ENCODE peak calls at places on chromosomes 1 and 21, in eight cellular contexts. K is adrenal gland, X is GM23248, T is body of pancreas, F is Panc1, O is iPS DF 6.9, E is hepatocyte, N is aorta. B is an unnamed sample. For H3K9me3, the result is how much of the 10 kb centered on the place peaks cover.

GRCh38 chr21:27171704-27172103 is 204.8 kb upstream of the ADAMTS5 start:
- DNase-seq in K (no peak), O (no peak), X (peak), T (no peak), E (no peak), N (no peak), F (no peak), B (no peak)

GRCh38 chr21:37626320-37626719 is 259.7 kb downstream of the DYRK1A start:
- DNase-seq in X (no peak), T (no peak), E (no peak), O (no peak), N (no peak), F (no peak), K (no peak), B (no peak)

GRCh38 chr21:14862794-14863720 is 201.7 kb downstream of the NRIP1 start:
- DNase-seq in N (no peak), E (peak), F (no peak), O (no peak), K (peak), X (peak), T (no peak), B (no peak)

GRCh38 chr1:38071530-38072266 is 25.1 kb upstream of the POU3F1 start:
- DNase-seq in E (peak), F (peak), N (no peak), K (peak), X (peak), O (no peak), T (no peak), B (no peak)

GRCh38 chr1:15000030-15000429 is 153.5 kb upstream of the TMEM51 start:
- DNase-seq in O (no peak), T (no peak), F (no peak), X (no peak), N (no peak), E (no peak), K (no peak), B (no peak)

GRCh38 chr21:44551290-44552015 is at the start of gene KRTAP10-2:
- DNase-seq in X (no peak), T (no peak), O (no peak), E (no peak), N (no peak), F (no peak), K (no peak), B (no peak)

GRCh38 chr1:24949331-24949881 is 19.3 kb upstream of the RUNX3 start:
- DNase-seq in X (peak), E (no peak), K (no peak), N (no peak), O (no peak), F (no peak), T (no peak), B (no peak)

GRCh38 chr1:245978915-245979314 is 528.2 kb downstream of the SMYD3 start:
- DNase-seq in F (no peak), T (no peak), K (no peak), O (no peak), N (no peak), X (peak), E (no peak), B (no peak)

GRCh38 chr1:234103198-234103597 is 198.7 kb downstream of the SLC35F3 start:
- DNase-seq in N (no peak), T (no peak), X (no peak), E (no peak), F (no peak), O (no peak), K (no peak), B (no peak)

GRCh38 chr1:239786464-239786863 is 305.2 kb upstream of the FMN2 start:
- DNase-seq in X (no peak), O (no peak), F (no peak), K (no peak), N (no peak), E (no peak), T (no peak), B (no peak)

GRCh38 chr1:179187043-179187442 is 42.4 kb downstream of the ABL2 start:
- DNase-seq in N (no peak), T (no peak), O (no peak), F (no peak), E (no peak), X (no peak), K (no peak), B (no peak)

GRCh38 chr1:19220991-19221390 is 10.9 kb upstream of the UBR4 start:
- DNase-seq in O (no peak), X (no peak), N (no peak), E (no peak), T (no peak), K (no peak), F (no peak), B (no peak)

GRCh38 chr1:109895720-109896504 is 14.7 kb upstream of the CSF1 start:
- DNase-seq in E (no peak), K (peak), T (no peak), F (no peak), N (peak), O (no peak), X (peak), B (no peak)

GRCh38 chr1:201678264-201679101 is 139.6 kb downstream of the NAV1 start:
- DNase-seq in X (peak), F (no peak), T (no peak), O (no peak), K (no peak), N (peak), E (no peak), B (no peak)

GRCh38 chr1:176450526-176450925 is 12.4 kb upstream of the PAPPA2 start:
- DNase-seq in T (no peak), N (no peak), E (peak), K (no peak), O (no peak), X (peak), F (no peak), B (no peak)

GRCh38 chr1:210344706-210345105 is 16.0 kb downstream of the HHAT start:
- DNase-seq in K (no peak), E (no peak), O (no peak), X (peak), N (no peak), T (no peak), F (no peak), B (no peak)

GRCh38 chr21:33428669-33429068 is 25.5 kb downstream of the IFNGR2 start:
- DNase-seq in N (peak), F (no peak), K (no peak), O (no peak), E (no peak), T (no peak), X (peak), B (no peak)

GRCh38 chr1:16172964-16173446 is 17.1 kb upstream of the EPHA2 start:
- DNase-seq in O (no peak), N (peak), T (no peak), E (peak), X (peak), K (peak), F (no peak), B (no peak)

GRCh38 chr1:86916752-86917151 is 2.3 kb downstream of the HS2ST1 start:
- DNase-seq in T (no peak), X (no peak), F (no peak), K (no peak), N (no peak), E (no peak), O (no peak), B (no peak)

GRCh38 chr21:36330904-36331303 is 10.9 kb downstream of the MORC3 start:
- DNase-seq in O (no peak), F (no peak), X (peak), T (peak), K (peak), N (no peak), E (peak), B (peak)

GRCh38 chr1:219422811-219423598 is 189.9 kb downstream of the ZC3H11B start:
- DNase-seq in X (peak), N (no peak), E (no peak), T (no peak), O (no peak), K (no peak), F (no peak), B (no peak)

GRCh38 chr21:34877485-34878128 is 171.5 kb downstream of the RUNX1 start:
- DNase-seq in T (peak), E (peak), N (no peak), X (no peak), F (no peak), O (no peak), K (no peak), B (no peak)

GRCh38 chr1:102833171-102833570 is 275.2 kb downstream of the COL11A1 start:
- DNase-seq in T (no peak), K (no peak), X (no peak), O (no peak), N (no peak), E (no peak), F (no peak), B (no peak)

GRCh38 chr1:21149862-21150432 is 26.8 kb downstream of the EIF4G3 start:
- DNase-seq in F (peak), T (no peak), E (peak), X (peak), K (peak), O (no peak), N (no peak), B (no peak)

GRCh38 chr1:44603718-44604117 is 70.6 kb downstream of the TMEM53 start:
- DNase-seq in X (no peak), N (no peak), F (no peak), E (no peak), O (no peak), K (no peak), T (peak), B (no peak)

GRCh38 chr1:153678519-153679336 is at the start of gene NPR1:
- DNase-seq in T (peak), E (peak), X (peak), K (peak), N (peak), O (no peak), F (no peak), B (peak)

GRCh38 chr1:97332716-97333115 is 588.1 kb downstream of the DPYD start:
- DNase-seq in T (no peak), N (no peak), F (no peak), E (no peak), X (peak), O (no peak), K (no peak), B (no peak)

GRCh38 chr1:203631349-203631748 is 4.7 kb downstream of the ATP2B4 start:
- DNase-seq in O (no peak), K (no peak), N (no peak), F (no peak), X (no peak), T (no peak), E (no peak), B (no peak)

GRCh38 chr1:53982034-53982761 is 35.8 kb downstream of the LDLRAD1 start:
- DNase-seq in T (peak), O (peak), E (peak), F (no peak), N (peak), K (peak), X (peak), B (peak)

GRCh38 chr1:109248797-109249629 is at the start of gene CELSR2:
- DNase-seq in K (peak), F (no peak), O (no peak), E (peak), N (peak), T (peak), X (peak), B (no peak)

GRCh38 chr1:184626076-184627011 is 128.3 kb downstream of the EDEM3 start:
- DNase-seq in T (no peak), F (no peak), O (no peak), K (peak), E (no peak), X (no peak), N (no peak), B (no peak)

GRCh38 chr1:221856188-221857093 is 114.6 kb upstream of the DUSP10 start:
- DNase-seq in X (peak), N (no peak), T (no peak), E (no peak), K (no peak), F (no peak), O (no peak), B (no peak)

GRCh38 chr1:162443906-162444305 is 32.0 kb upstream of the SH2D1B start:
- DNase-seq in F (no peak), X (no peak), T (no peak), O (no peak), N (no peak), K (no peak), E (no peak), B (no peak)

GRCh38 chr1:239218296-239218695 is 168.1 kb upstream of the CHRM3 start:
- DNase-seq in F (no peak), N (no peak), E (no peak), O (no peak), X (no peak), K (peak), T (no peak), B (no peak)

GRCh38 chr1:110948038-110948810 is 15.5 kb downstream of the LRIF1 start:
- DNase-seq in F (peak), T (no peak), K (no peak), E (no peak), N (no peak), O (no peak), X (peak), B (no peak)

GRCh38 chr1:41666991-41667631 is 182.6 kb upstream of the EDN2 start:
- DNase-seq in K (no peak), E (no peak), N (no peak), T (peak), O (no peak), F (no peak), X (peak), B (no peak)

GRCh38 chr1:154809436-154810413 is 60.4 kb downstream of the KCNN3 start:
- DNase-seq in K (peak), E (no peak), N (no peak), X (peak), O (no peak), F (no peak), T (no peak), B (no peak)

GRCh38 chr1:19869929-19870328 is 12.3 kb upstream of the OTUD3 start:
- DNase-seq in N (no peak), E (peak), X (peak), T (no peak), K (no peak), O (no peak), F (no peak), B (no peak)

GRCh38 chr1:4017636-4018365 is 117.7 kb upstream of the C1orf174 start:
- DNase-seq in O (no peak), X (no peak), K (no peak), E (no peak), N (no peak), F (no peak), T (no peak), B (no peak)

GRCh38 chr1:24385160-24385939 is 28.2 kb downstream of the STPG1 start:
- DNase-seq in K (no peak), N (no peak), X (peak), F (no peak), T (no peak), E (no peak), O (peak), B (no peak)

GRCh38 chr1:170097449-170097948 is 23.0 kb upstream of the KIFAP3 start:
- DNase-seq in T (no peak), K (no peak), N (no peak), F (no peak), O (no peak), E (no peak), X (no peak), B (no peak)
- H3K27ac ChIP-seq in T (no peak), K (no peak), N (no peak), F (no peak), O (no peak), E (peak), X (no peak), B (no peak)

GRCh38 chr1:49059087-49059486 is 282.4 kb upstream of the BEND5 start:
- DNase-seq in X (no peak), K (no peak), N (no peak), E (no peak), T (no peak), O (no peak), F (no peak), B (no peak)
- H3K9me3 ChIP-seq in X (under half), K (under half), N (under half), E (under half), T (under half), O (under half), F (under half), B (under half)

GRCh38 chr1:12132078-12132477 is 34.7 kb upstream of the TNFRSF1B start:
- DNase-seq in T (no peak), N (no peak), O (no peak), E (no peak), X (peak), K (no peak), F (peak), B (peak)
- H3K27ac ChIP-seq in T (no peak), N (no peak), O (no peak), E (no peak), X (peak), K (no peak), F (peak), B (no peak)

GRCh38 chr21:38821248-38821647 is 15.5 kb downstream of the ETS2 start:
- DNase-seq in O (no peak), E (no peak), N (no peak), F (no peak), K (no peak), X (no peak), T (no peak), B (no peak)
- H3K9me3 ChIP-seq in O (under half), E (under half), N (under half), F (under half), K (under half), X (under half), T (under half), B (under half)

GRCh38 chr1:80645621-80646020 is 1155.1 kb upstream of the ADGRL2 start:
- DNase-seq in O (no peak), X (no peak), N (no peak), T (no peak), E (no peak), K (no peak), F (no peak), B (no peak)

GRCh38 chr1:80640978-80641377 is 1159.8 kb upstream of the ADGRL2 start:
- DNase-seq in X (no peak), N (no peak), F (no peak), O (no peak), K (no peak), T (no peak), E (no peak), B (no peak)

GRCh38 chr1:80633947-80634710 is 1166.6 kb upstream of the ADGRL2 start:
- DNase-seq in X (no peak), O (no peak), E (no peak), T (no peak), F (no peak), N (no peak), K (no peak), B (no peak)

GRCh38 chr1:80639777-80640533 is 1160.8 kb upstream of the ADGRL2 start:
- DNase-seq in X (no peak), F (no peak), O (no peak), K (no peak), E (no peak), T (no peak), N (no peak), B (no peak)
- H3K27ac ChIP-seq in X (no peak), F (no peak), O (no peak), K (no peak), E (no peak), T (no peak), N (no peak), B (no peak)

GRCh38 chr1:180757657-180758056 is 125.8 kb downstream of the XPR1 start:
- DNase-seq in X (no peak), N (no peak), K (no peak), O (no peak), E (no peak), F (no peak), T (no peak), B (no peak)

DNA sequence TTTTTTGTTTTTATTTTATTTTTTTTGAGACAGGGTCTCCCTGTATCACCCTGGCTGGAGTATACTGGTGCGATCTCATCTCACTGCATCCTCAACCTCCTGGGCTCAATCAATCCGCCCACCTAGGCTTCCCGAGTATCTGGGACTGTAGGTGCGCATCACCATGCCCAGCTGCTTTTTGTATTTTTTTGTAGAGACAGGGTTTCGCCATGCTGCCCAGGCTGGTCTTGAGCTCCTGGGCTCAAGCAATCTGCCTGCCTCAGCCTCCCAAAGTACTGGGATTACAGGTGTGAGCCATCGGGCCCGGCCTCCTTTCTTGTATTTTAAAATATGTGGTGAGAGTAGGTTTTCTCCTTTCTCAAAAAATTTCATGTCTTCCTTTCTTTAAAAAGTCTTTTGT is 122.6 kb downstream of the XPR1 start:
- DNase-seq in N (no peak), K (no peak), O (no peak), F (no peak), E (no peak), X (no peak), T (no peak), B (no peak)
- H3K9me3 ChIP-seq in N (under half), K (under half), O (under half), F (under half), E (under half), X (under half), T (under half), B (under half)

B was measured in tibial nerve.